ENCODE peak calls at places on chromosomes 5 and 9, in eight cellular contexts. K is CD8-positive, alpha-beta memory T cell; W is AG04450; P is heart right ventricle; V is HTR-8/SVneo; D is NCI-H1930; E is NCI-H510A; F is adrenal gland. L is an unnamed sample.
A peak's percentile ranks its signal among the peaks of the same experiment; 100 is the strongest.

GRCh38 chr9:121844090-121844489 is 192.7 kb downstream of the DAB2IP start:
- DNase-seq in D (no peak), P (no peak), F (no peak), K (no peak), V (no peak), W (no peak), E (no peak), L (no peak)

GRCh38 chr9:109022909-109023308 is 9.6 kb upstream of the CTNNAL1 start:
- DNase-seq in D (no peak), W (no peak), K (no peak), F (no peak), P (no peak), E (no peak), V (no peak), L (no peak)

GRCh38 chr5:134458234-134458633 is 46.6 kb upstream of the CDKN2AIPNL start:
- DNase-seq in E (no peak), F (no peak), D (no peak), K (no peak), P (peak; percentile 60), V (no peak), W (no peak), L (peak; percentile 83)

GRCh38 chr5:140951636-140952035 is 14.6 kb upstream of the PCDHAC2 start:
- DNase-seq in V (no peak), D (no peak), E (no peak), F (no peak), K (no peak), W (no peak), P (no peak), L (no peak)

GRCh38 chr9:14389146-14389545 is 75.2 kb upstream of the NFIB start:
- DNase-seq in F (no peak), K (no peak), V (no peak), P (no peak), W (no peak), E (no peak), D (no peak), L (no peak)

GRCh38 chr5:72508241-72509170 is 1.3 kb upstream of the ZNF366 start:
- DNase-seq in P (no peak), V (no peak), K (no peak), E (no peak), F (no peak), D (no peak), W (no peak), L (no peak)

GRCh38 chr9:96720435-96720834 is 57.5 kb downstream of the ZNF510 start:
- DNase-seq in D (no peak), P (no peak), K (no peak), W (no peak), F (no peak), V (no peak), E (peak; percentile 10), L (no peak)

GRCh38 chr5:34539183-34539582 is 116.9 kb upstream of the RAI14 start:
- DNase-seq in E (no peak), V (no peak), D (no peak), K (no peak), F (no peak), P (no peak), W (no peak), L (no peak)

GRCh38 chr5:31291323-31291854 is 97.9 kb downstream of the CDH6 start:
- DNase-seq in K (no peak), W (no peak), F (no peak), E (no peak), P (no peak), V (no peak), D (no peak), L (no peak)

GRCh38 chr5:132456553-132457361 is 33.8 kb downstream of the IRF1 start:
- DNase-seq in P (peak; percentile 48), V (no peak), E (no peak), F (peak; percentile 37), D (no peak), K (peak; percentile 79), W (no peak), L (peak; percentile 81)

GRCh38 chr5:55333811-55334210 is 26.0 kb downstream of the MTREX start:
- DNase-seq in E (no peak), P (no peak), D (no peak), V (no peak), W (no peak), F (no peak), K (no peak), L (no peak)

GRCh38 chr5:73770601-73771025 is 144.6 kb downstream of the ARHGEF28 start:
- DNase-seq in V (no peak), E (no peak), P (no peak), D (no peak), W (no peak), K (no peak), F (no peak), L (no peak)

GRCh38 chr9:27337833-27338526 is 41.0 kb upstream of the EQTN start:
- DNase-seq in P (no peak), D (no peak), E (no peak), W (no peak), F (no peak), V (no peak), K (no peak), L (peak; percentile 30)

GRCh38 chr5:1445313-1445894 is at the start of gene SLC6A3:
- DNase-seq in E (peak; percentile 68), P (no peak), F (peak; percentile 40), V (no peak), D (peak; percentile 57), W (no peak), K (no peak), L (no peak)

GRCh38 chr9:69815313-69815712 is 5.3 kb upstream of the CFAP95 start:
- DNase-seq in F (no peak), K (no peak), P (no peak), W (no peak), V (no peak), E (no peak), D (no peak), L (no peak)

GRCh38 chr9:134489621-134490380 is 151.8 kb upstream of the COL5A1 start:
- DNase-seq in K (no peak), W (no peak), F (no peak), P (no peak), E (no peak), V (no peak), D (no peak), L (no peak)

GRCh38 chr5:53963958-53964357 is 346.4 kb downstream of the ARL15 start:
- DNase-seq in D (no peak), W (no peak), V (no peak), P (no peak), E (no peak), K (no peak), F (no peak), L (no peak)

GRCh38 chr5:111134080-111134479 is 41.9 kb downstream of the WDR36 start:
- DNase-seq in E (no peak), D (no peak), P (no peak), K (no peak), F (no peak), V (no peak), W (peak; percentile 38), L (no peak)

GRCh38 chr5:180172447-180173197 is 36.4 kb downstream of the RASGEF1C start:
- DNase-seq in W (no peak), D (no peak), P (peak; percentile 28), V (no peak), F (no peak), K (no peak), E (no peak), L (no peak)

GRCh38 chr5:127409923-127410675 is 107.3 kb upstream of the PRRC1 start:
- DNase-seq in V (no peak), F (no peak), D (no peak), E (no peak), K (no peak), W (no peak), P (no peak), L (no peak)

GRCh38 chr9:72509053-72509452 is 12.4 kb upstream of the TMC1 start:
- DNase-seq in D (no peak), W (no peak), P (no peak), V (no peak), E (no peak), K (no peak), F (no peak), L (no peak)

GRCh38 chr9:120619751-120620655 is 40.0 kb upstream of the CDK5RAP2 start:
- DNase-seq in W (peak; percentile 48), D (peak; percentile 47), F (peak; percentile 56), P (peak; percentile 44), K (peak; percentile 30), V (peak; percentile 54), E (peak; percentile 37), L (no peak)

GRCh38 chr9:132166599-132166998 is 4.7 kb downstream of the NTNG2 start:
- DNase-seq in V (no peak), D (no peak), F (no peak), P (no peak), K (no peak), E (no peak), W (no peak), L (no peak)

GRCh38 chr9:105127863-105128220 is 116.6 kb upstream of the SLC44A1 start:
- DNase-seq in K (peak; percentile 83), D (no peak), V (peak; percentile 10), E (no peak), W (no peak), F (no peak), P (no peak), L (no peak)